ENCODE peak calls at places on chromosomes 2 and 18, in ten cellular contexts. R is fibroblast of mammary gland; U is T-helper 17 cell; O is nucleus accumbens; T is NCI-H1105; V is EL; Y is activated naive CD4-positive, alpha-beta T cell; C is GM20000; D is LoVo; L is AML-193. M is an unnamed sample.

GRCh38 chr2:19456695-19457094 is 98.3 kb upstream of the OSR1 start:
- DNase-seq in R (no peak), U (no peak), O (no peak), T (no peak), V (no peak), Y (no peak), C (no peak), D (no peak), L (no peak), M (no peak)

GRCh38 chr2:31108887-31109286 is 29.4 kb downstream of the GALNT14 start:
- DNase-seq in R (no peak), U (no peak), O (no peak), T (no peak), V (no peak), Y (no peak), C (no peak), D (no peak), L (peak; percentile 24), M (no peak)

GRCh38 chr2:205835251-205835900 is 153.1 kb downstream of the NRP2 start:
- DNase-seq in R (peak; percentile 14), U (no peak), O (no peak), T (no peak), V (no peak), Y (no peak), C (no peak), D (no peak), L (no peak), M (no peak)

GRCh38 chr18:78159397-78159796 is 820.2 kb upstream of the SALL3 start:
- DNase-seq in R (no peak), U (no peak), O (no peak), T (no peak), V (no peak), Y (no peak), C (no peak), D (no peak), L (no peak), M (no peak)

GRCh38 chr2:219409619-219410018 is 8.6 kb upstream of the DES start:
- DNase-seq in R (no peak), U (no peak), O (no peak), T (no peak), V (no peak), Y (no peak), C (no peak), D (no peak), L (no peak), M (no peak)

GRCh38 chr2:172970660-172971059 is 105.0 kb upstream of the MAP3K20 start:
- DNase-seq in R (no peak), U (no peak), O (no peak), T (no peak), V (no peak), Y (no peak), C (no peak), D (no peak), L (no peak), M (no peak)

GRCh38 chr18:24262097-24262496 is 123.2 kb downstream of the CABYR start:
- DNase-seq in R (no peak), U (no peak), O (no peak), T (no peak), V (no peak), Y (no peak), C (no peak), D (no peak), L (no peak), M (peak; percentile 62)

GRCh38 chr2:145811467-145812162 is 1291.7 kb upstream of the ZEB2 start:
- DNase-seq in R (no peak), U (no peak), O (no peak), T (no peak), V (no peak), Y (no peak), C (no peak), D (no peak), L (peak; percentile 57), M (peak; percentile 42)

GRCh38 chr2:44948565-44949328 is 7.2 kb downstream of the SIX3 start:
- DNase-seq in R (no peak), U (no peak), O (no peak), T (no peak), V (no peak), Y (no peak), C (no peak), D (no peak), L (no peak), M (no peak)

GRCh38 chr2:240703417-240704341 is 12.0 kb downstream of the AQP12A start:
- DNase-seq in R (no peak), U (peak; percentile 3), O (no peak), T (no peak), V (no peak), Y (no peak), C (no peak), D (no peak), L (no peak), M (no peak)

GRCh38 chr2:1752751-1753150 is 8.4 kb upstream of the PXDN start:
- DNase-seq in R (no peak), U (no peak), O (no peak), T (no peak), V (no peak), Y (no peak), C (no peak), D (no peak), L (no peak), M (no peak)

GRCh38 chr2:225842939-225843338 is 443.4 kb downstream of the NYAP2 start:
- DNase-seq in R (peak; percentile 84), U (no peak), O (no peak), T (no peak), V (peak; percentile 9), Y (no peak), C (no peak), D (no peak), L (no peak), M (peak; percentile 61)

GRCh38 chr2:143758629-143759330 is 629.6 kb downstream of the ARHGAP15 start:
- DNase-seq in R (no peak), U (no peak), O (no peak), T (no peak), V (no peak), Y (no peak), C (no peak), D (no peak), L (no peak), M (peak; percentile 14)

GRCh38 chr2:42998721-42999120 is 206.3 kb upstream of the HAAO start:
- DNase-seq in R (no peak), U (no peak), O (no peak), T (no peak), V (no peak), Y (no peak), C (no peak), D (no peak), L (no peak), M (no peak)

GRCh38 chr18:23107718-23108117 is 27.6 kb upstream of the CABLES1 start:
- DNase-seq in R (peak; percentile 45), U (no peak), O (no peak), T (no peak), V (no peak), Y (no peak), C (no peak), D (no peak), L (no peak), M (no peak)

GRCh38 chr18:31424383-31424988 is 23.1 kb upstream of the DSG3 start:
- DNase-seq in R (peak; percentile 39), U (no peak), O (no peak), T (no peak), V (no peak), Y (no peak), C (peak; percentile 40), D (peak; percentile 63), L (peak; percentile 18), M (peak; percentile 21)